ENCODE peak calls at places on chromosomes 2 and 18, in four cellular contexts. J is mesendoderm, K is IMR-90, R is H9. G is an unnamed sample.

GRCh38 chr2:128324897-128325410 is 6.3 kb upstream of the HS6ST1 start:
- DNase-seq in R (no peak), K (no peak), J (no peak), G (no peak)

GRCh38 chr2:173667014-173667413 is 298.2 kb downstream of the SP3 start:
- DNase-seq in J (no peak), R (no peak), K (no peak), G (no peak)

GRCh38 chr18:54973046-54973445 is 13.8 kb upstream of the CCDC68 start:
- DNase-seq in J (no peak), K (no peak), R (no peak), G (peak; percentile 64)

GRCh38 chr2:147096671-147097070 is 748.2 kb upstream of the ACVR2A start:
- DNase-seq in J (no peak), R (no peak), K (no peak), G (no peak)

GRCh38 chr2:118292991-118293390 is 204.7 kb downstream of the INSIG2 start:
- DNase-seq in J (no peak), K (no peak), R (no peak), G (no peak)

GRCh38 chr2:99593692-99594427 is 104.0 kb upstream of the REV1 start:
- DNase-seq in K (no peak), R (no peak), J (no peak), G (peak; percentile 61)

GRCh38 chr2:189143930-189144329 is 35.6 kb downstream of the COL5A2 start:
- DNase-seq in J (no peak), R (no peak), K (peak; percentile 83), G (peak; percentile 74)

GRCh38 chr2:181058378-181059269 is 78.2 kb downstream of the UBE2E3 start:
- DNase-seq in J (peak; percentile 65), R (peak; percentile 31), K (peak; percentile 29), G (no peak)

GRCh38 chr2:164142755-164143154 is 406.9 kb upstream of the FIGN start:
- DNase-seq in K (no peak), J (no peak), R (no peak), G (no peak)

GRCh38 chr18:10370716-10371115 is 83.7 kb upstream of the APCDD1 start:
- DNase-seq in R (no peak), J (peak; percentile 28), K (no peak), G (no peak)

GRCh38 chr2:200376422-200377142 is 70.1 kb downstream of the SPATS2L start:
- DNase-seq in R (no peak), K (no peak), J (no peak), G (no peak)

GRCh38 chr2:143426296-143426695 is 297.1 kb downstream of the ARHGAP15 start:
- DNase-seq in R (no peak), J (no peak), K (peak; percentile 95), G (peak; percentile 63)

GRCh38 chr2:119449526-119449925 is 17.9 kb downstream of the TMEM37 start:
- DNase-seq in K (no peak), R (no peak), J (no peak), G (no peak)

GRCh38 chr2:233976690-233977294 is 59.6 kb downstream of the TRPM8 start:
- DNase-seq in R (no peak), J (peak; percentile 73), K (peak; percentile 76), G (peak; percentile 75)

GRCh38 chr2:62071126-62071598 is 124.8 kb upstream of the B3GNT2 start:
- DNase-seq in K (no peak), J (peak; percentile 53), R (no peak), G (no peak)

GRCh38 chr2:127174977-127175376 is 45.1 kb downstream of the CYP27C1 start:
- DNase-seq in R (no peak), K (peak; percentile 31), J (no peak), G (peak; percentile 29)

GRCh38 chr18:26719909-26720308 is 145.6 kb downstream of the AQP4 start:
- DNase-seq in R (no peak), K (no peak), J (no peak), G (no peak)

GRCh38 chr18:9968081-9968848 is 54.4 kb downstream of the VAPA start:
- DNase-seq in K (no peak), R (no peak), J (peak; percentile 57), G (no peak)

GRCh38 chr2:209431701-209432100 is 7.9 kb downstream of the MAP2 start:
- DNase-seq in J (peak; percentile 44), R (no peak), K (peak; percentile 9), G (no peak)

GRCh38 chr2:180124273-180124881 is 117.3 kb upstream of the CWC22 start:
- DNase-seq in J (peak; percentile 65), R (peak; percentile 28), K (peak; percentile 67), G (peak; percentile 73)

GRCh38 chr2:66305714-66306113 is 129.2 kb upstream of the MEIS1 start:
- DNase-seq in K (peak; percentile 2), J (peak; percentile 34), R (no peak), G (no peak)

GRCh38 chr18:35484034-35484433 is 13.7 kb downstream of the INO80C start:
- DNase-seq in R (no peak), J (no peak), K (no peak), G (no peak)

GRCh38 chr2:10909996-10910341 is 1.8 kb upstream of the KCNF1 start:
- DNase-seq in R (peak; percentile 25), K (no peak), J (peak; percentile 66), G (no peak)

GRCh38 chr18:23958036-23958435 is 56.5 kb upstream of the TTC39C start:
- DNase-seq in K (no peak), R (no peak), J (no peak), G (no peak)

DNA sequence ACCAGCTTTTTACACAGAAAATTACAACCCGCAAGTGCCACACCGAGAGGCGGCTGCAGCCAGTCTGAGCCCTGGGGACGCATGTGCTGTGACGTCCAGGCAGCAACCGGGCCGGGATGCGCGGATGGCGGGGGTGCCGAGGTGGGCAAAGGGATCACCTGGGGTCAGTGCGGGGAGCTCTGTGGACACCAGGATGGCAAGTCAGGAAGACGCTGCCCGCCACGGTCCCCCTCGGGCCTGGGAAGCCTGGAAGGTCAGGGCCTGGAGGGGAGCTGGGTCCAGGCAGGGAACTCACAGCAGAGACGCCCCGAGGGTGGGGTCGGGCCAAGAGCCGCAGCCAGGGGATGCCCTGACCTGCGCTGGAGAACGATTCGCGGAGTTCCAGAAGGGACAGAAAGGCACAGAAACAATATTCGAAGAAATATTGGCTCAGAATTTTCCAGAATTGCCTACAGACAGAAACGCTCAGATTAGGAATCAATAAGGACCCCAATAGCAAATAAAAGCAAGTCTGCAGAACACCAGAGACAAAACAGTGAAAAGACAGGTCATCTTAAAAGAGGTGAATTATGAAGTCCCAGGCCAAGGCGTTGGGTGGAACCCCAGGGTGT is 11.7 kb upstream of the KIF1A start:
- DNase-seq in K (no peak), R (peak; percentile 50), J (no peak), G (no peak)
- H2AK5ac ChIP-seq in K (no peak overlapping the region), R (no peak overlapping the region), J (no peak overlapping the region), G (no peak overlapping the region)

GRCh38 chr2:231785413-231785812 is 832 bp upstream of the COPS7B start:
- DNase-seq in R (no peak), K (no peak), J (no peak), G (no peak)
- H3K4me1 ChIP-seq in R (no peaks in the 10 kb centered on the region), K (peaks cover 6% of the 10 kb centered on the region), J (peaks cover 6% of the 10 kb centered on the region), G (peaks cover 5% of the 10 kb centered on the region)

DNA sequence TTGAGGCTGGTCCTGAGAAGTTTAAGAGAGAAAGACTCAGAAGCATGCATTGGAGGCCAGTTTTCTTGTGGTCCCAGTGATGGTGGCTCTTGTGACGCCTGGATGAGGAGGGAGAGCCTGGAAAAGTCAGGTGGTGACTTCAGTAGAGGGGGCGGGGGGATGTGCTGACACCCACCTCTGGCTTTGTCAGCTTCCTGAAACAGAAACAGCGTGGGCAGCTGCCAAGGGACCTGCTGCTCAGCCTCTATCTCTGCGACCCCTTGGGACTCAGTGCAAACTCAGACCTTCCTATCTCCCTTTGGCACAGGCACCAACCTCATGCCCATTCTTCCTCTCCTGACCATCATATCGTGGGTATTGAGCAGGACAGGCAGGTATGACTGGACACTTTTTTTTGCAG is 6.4 kb downstream of the TGFBRAP1 start:
- DNase-seq in K (no peak), R (no peak), J (no peak), G (no peak)
- H2AK5ac ChIP-seq in K (peak overlapping the region; percentile 30), R (no peak overlapping the region), J (no peak overlapping the region), G (peak overlapping the region; percentile 62)

GRCh38 chr18:22188551-22189267 is 19.3 kb downstream of the GATA6 start:
- DNase-seq in K (no peak), J (no peak), R (no peak), G (no peak)
- H3K4me1 ChIP-seq in K (peaks cover 13% of the 10 kb centered on the region), J (peaks cover 8% of the 10 kb centered on the region), R (no peaks in the 10 kb centered on the region), G (peaks cover 7% of the 10 kb centered on the region)

GRCh38 chr2:223269386-223269785 is 217.4 kb downstream of the KCNE4 start:
- DNase-seq in J (no peak), K (no peak), R (no peak), G (no peak)

GRCh38 chr2:223262946-223263345 is 211.0 kb downstream of the KCNE4 start:
- DNase-seq in R (no peak), K (no peak), J (peak; percentile 79), G (peak; percentile 36)

GRCh38 chr2:223264541-223265171 is 212.7 kb downstream of the KCNE4 start:
- DNase-seq in R (no peak), J (peak; percentile 29), K (no peak), G (no peak)

GRCh38 chr2:223270538-223270937 is 218.5 kb downstream of the KCNE4 start:
- DNase-seq in K (no peak), J (no peak), R (no peak), G (no peak)

GRCh38 chr2:223267160-223267951 is 215.4 kb downstream of the KCNE4 start:
- DNase-seq in J (no peak), K (no peak), R (no peak), G (no peak)
- H2AK5ac ChIP-seq in J (no peak overlapping the region), K (no peak overlapping the region), R (no peak overlapping the region), G (no peak overlapping the region)

GRCh38 chr18:77105021-77105420 is 27.6 kb downstream of the MBP start:
- DNase-seq in K (no peak), R (no peak), J (no peak), G (no peak)

GRCh38 chr18:77103991-77104521 is 28.5 kb downstream of the MBP start:
- DNase-seq in K (no peak), J (no peak), R (no peak), G (peak; percentile 49)

GRCh38 chr18:77106331-77106730 is 26.3 kb downstream of the MBP start:
- DNase-seq in K (no peak), R (no peak), J (no peak), G (no peak)

GRCh38 chr18:77107218-77107815 is 25.3 kb downstream of the MBP start:
- DNase-seq in K (no peak), J (no peak), R (no peak), G (no peak)

GRCh38 chr18:77105680-77106079 is 26.9 kb downstream of the MBP start:
- DNase-seq in K (no peak), J (no peak), R (no peak), G (no peak)
- H3K4me1 ChIP-seq in K (peaks cover 40% of the 10 kb centered on the region), J (no peaks in the 10 kb centered on the region), R (peaks cover 8% of the 10 kb centered on the region), G (peaks cover 26% of the 10 kb centered on the region)

GRCh38 chr18:62539284-62540168 is 16.7 kb downstream of the ZCCHC2 start:
- DNase-seq in R (no peak), K (no peak), J (no peak), G (no peak)
- H2AK5ac ChIP-seq in R (no peak overlapping the region), K (no peak overlapping the region), J (no peak overlapping the region), G (no peak overlapping the region)

GRCh38 chr2:236661064-236661761 is 91.6 kb downstream of the ACKR3 start:
- DNase-seq in R (peak; percentile 48), K (peak; percentile 11), J (peak; percentile 90), G (peak; percentile 38)
- H3K4me1 ChIP-seq in R (peaks cover 9% of the 10 kb centered on the region), K (peaks cover 10% of the 10 kb centered on the region), J (peaks cover 7% of the 10 kb centered on the region), G (peaks cover 12% of the 10 kb centered on the region)

DNA sequence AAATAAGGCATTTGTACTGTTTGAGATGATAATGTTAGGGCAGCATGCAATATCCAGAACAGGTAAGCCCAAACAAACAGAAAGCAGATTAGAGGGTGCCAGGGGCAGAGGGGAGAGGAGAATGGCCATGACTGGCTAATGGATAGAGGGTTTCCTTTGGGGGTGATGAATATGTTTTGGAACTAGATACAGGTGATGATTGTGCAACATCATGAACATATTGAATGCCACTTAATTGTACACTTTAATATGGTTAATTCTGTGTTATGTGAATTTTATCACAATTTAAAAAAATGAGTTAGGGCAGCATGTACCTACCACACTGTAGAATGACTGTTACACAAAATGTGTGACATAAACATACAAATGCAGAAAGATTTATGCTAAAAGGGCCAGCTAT is 255.5 kb upstream of the FN1 start:
- DNase-seq in R (no peak), J (no peak), K (no peak), G (no peak)
- H2AK5ac ChIP-seq in R (no peak overlapping the region), J (no peak overlapping the region), K (peak overlapping the region; percentile 74), G (peak overlapping the region; percentile 83)